ENCODE peak calls at places on chromosomes 3 and 15, in five cellular contexts. One of them, this sample, is unnamed.

GRCh38 chr3:55718074-55718473 is 231.0 kb upstream of the WNT5A start:
- DNase-seq in GM12865: no peak
- DNase-seq in spleen: no peak
- DNase-seq in B cell: no peak
- DNase-seq in Peyer's patch: no peak
- DNase-seq in this sample: no peak

GRCh38 chr15:58474741-58475323 is 43.0 kb downstream of the LIPC start:
- DNase-seq in GM12865: peak; percentile 41
- DNase-seq in spleen: no peak
- DNase-seq in B cell: no peak
- DNase-seq in Peyer's patch: no peak
- DNase-seq in this sample: no peak

GRCh38 chr15:25738171-25738792 is 124.8 kb downstream of the ATP10A start:
- DNase-seq in GM12865: no peak
- DNase-seq in spleen: no peak
- DNase-seq in B cell: no peak
- DNase-seq in Peyer's patch: no peak
- DNase-seq in this sample: peak; percentile 15

GRCh38 chr3:65507446-65507845 is 531.3 kb downstream of the MAGI1 start:
- DNase-seq in GM12865: no peak
- DNase-seq in spleen: no peak
- DNase-seq in B cell: no peak
- DNase-seq in Peyer's patch: no peak
- DNase-seq in this sample: no peak

GRCh38 chr15:89139613-89140499 is 51.6 kb downstream of the ABHD2 start:
- DNase-seq in GM12865: no peak
- DNase-seq in spleen: no peak
- DNase-seq in B cell: no peak
- DNase-seq in Peyer's patch: no peak
- DNase-seq in this sample: no peak

GRCh38 chr15:48823237-48823636 is 12.4 kb upstream of the CEP152 start:
- DNase-seq in GM12865: no peak
- DNase-seq in spleen: no peak
- DNase-seq in B cell: no peak
- DNase-seq in Peyer's patch: no peak
- DNase-seq in this sample: no peak

GRCh38 chr3:121942116-121942786 is 48.0 kb downstream of the SLC15A2 start:
- DNase-seq in GM12865: no peak
- DNase-seq in spleen: no peak
- DNase-seq in B cell: no peak
- DNase-seq in Peyer's patch: no peak
- DNase-seq in this sample: no peak

GRCh38 chr3:29291262-29291981 is 10.6 kb downstream of the RBMS3 start:
- DNase-seq in GM12865: no peak
- DNase-seq in spleen: no peak
- DNase-seq in B cell: no peak
- DNase-seq in Peyer's patch: no peak
- DNase-seq in this sample: no peak

GRCh38 chr3:152175576-152175883 is 93.2 kb upstream of the MBNL1 start:
- DNase-seq in GM12865: no peak
- DNase-seq in spleen: no peak
- DNase-seq in B cell: no peak
- DNase-seq in Peyer's patch: no peak
- DNase-seq in this sample: no peak

GRCh38 chr3:105369501-105370371 is 3.0 kb downstream of the ALCAM start:
- DNase-seq in GM12865: peak; percentile 79
- DNase-seq in spleen: peak; percentile 89
- DNase-seq in B cell: peak; percentile 30
- DNase-seq in Peyer's patch: peak; percentile 86
- DNase-seq in this sample: peak; percentile 87

GRCh38 chr15:74220475-74221248 is 15.5 kb upstream of the CCDC33 start:
- DNase-seq in GM12865: no peak
- DNase-seq in spleen: no peak
- DNase-seq in B cell: no peak
- DNase-seq in Peyer's patch: no peak
- DNase-seq in this sample: no peak

GRCh38 chr3:124586126-124587052 is 143.9 kb upstream of the UMPS start:
- DNase-seq in GM12865: no peak
- DNase-seq in spleen: no peak
- DNase-seq in B cell: no peak
- DNase-seq in Peyer's patch: no peak
- DNase-seq in this sample: no peak

GRCh38 chr3:46987485-46988401 is 8.3 kb downstream of the NBEAL2 start:
- DNase-seq in GM12865: peak; percentile 95
- DNase-seq in spleen: peak; percentile 98
- DNase-seq in B cell: peak; percentile 93
- DNase-seq in Peyer's patch: peak; percentile 95
- DNase-seq in this sample: no peak

GRCh38 chr3:134366221-134366927 is 7.9 kb downstream of the AMOTL2 start:
- DNase-seq in GM12865: no peak
- DNase-seq in spleen: peak; percentile 54
- DNase-seq in B cell: no peak
- DNase-seq in Peyer's patch: peak; percentile 27
- DNase-seq in this sample: no peak

GRCh38 chr15:57327985-57328471 is 48.3 kb upstream of the CGNL1 start:
- DNase-seq in GM12865: no peak
- DNase-seq in spleen: no peak
- DNase-seq in B cell: no peak
- DNase-seq in Peyer's patch: no peak
- DNase-seq in this sample: no peak

GRCh38 chr15:39281094-39281493 is 299.8 kb upstream of the THBS1 start:
- DNase-seq in GM12865: no peak
- DNase-seq in spleen: no peak
- DNase-seq in B cell: no peak
- DNase-seq in Peyer's patch: no peak
- DNase-seq in this sample: no peak

GRCh38 chr3:42012935-42013651 is 51.2 kb upstream of the ULK4 start:
- DNase-seq in GM12865: peak; percentile 93
- DNase-seq in spleen: peak; percentile 97
- DNase-seq in B cell: peak; percentile 96
- DNase-seq in Peyer's patch: peak; percentile 90
- DNase-seq in this sample: peak; percentile 84

GRCh38 chr15:78914027-78914764 is 30.6 kb downstream of the CTSH start:
- DNase-seq in GM12865: no peak
- DNase-seq in spleen: no peak
- DNase-seq in B cell: no peak
- DNase-seq in Peyer's patch: peak; percentile 58
- DNase-seq in this sample: peak; percentile 64

GRCh38 chr3:96319176-96319575 is 495.2 kb upstream of the EPHA6 start:
- DNase-seq in GM12865: no peak
- DNase-seq in spleen: no peak
- DNase-seq in B cell: no peak
- DNase-seq in Peyer's patch: no peak
- DNase-seq in this sample: no peak

GRCh38 chr3:186241910-186242821 is 119.9 kb downstream of the DGKG start:
- DNase-seq in GM12865: peak; percentile 93
- DNase-seq in spleen: peak; percentile 88
- DNase-seq in B cell: no peak
- DNase-seq in Peyer's patch: peak; percentile 87
- DNase-seq in this sample: no peak
- TF ChIP-seq CTCF in GM12865: peak; percentile 81
- TF ChIP-seq CTCF in spleen: peak; percentile 61
- TF ChIP-seq CTCF in B cell: peak; percentile 53
- TF ChIP-seq CTCF in Peyer's patch: peak; percentile 50
- TF ChIP-seq CTCF in this sample: peak; percentile 52

DNA sequence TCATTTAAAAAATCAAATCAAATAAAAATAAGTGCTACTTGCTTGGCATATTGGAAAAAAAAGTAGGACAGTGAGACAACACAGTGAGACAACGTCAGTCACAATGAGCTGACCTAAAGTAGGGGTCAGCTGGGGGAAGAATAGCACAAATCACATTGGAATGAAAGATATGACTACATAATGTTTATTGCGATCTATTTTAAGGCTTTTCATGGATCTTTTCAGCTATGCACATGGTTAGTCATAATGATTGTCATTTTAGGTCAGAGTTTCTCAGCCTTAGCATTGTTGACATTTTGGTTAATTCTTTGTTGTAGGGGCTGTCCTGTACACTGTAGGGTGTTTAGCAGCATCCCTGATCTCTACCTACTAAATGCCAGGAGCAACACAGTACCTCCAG is 44.5 kb downstream of the CMSS1 start:
- DNase-seq in GM12865: no peak
- DNase-seq in spleen: no peak
- DNase-seq in B cell: no peak
- DNase-seq in Peyer's patch: no peak
- DNase-seq in this sample: no peak
- TF ChIP-seq CTCF in GM12865: no peak
- TF ChIP-seq CTCF in spleen: no peak
- TF ChIP-seq CTCF in B cell: no peak
- TF ChIP-seq CTCF in Peyer's patch: no peak
- TF ChIP-seq CTCF in this sample: no peak

GRCh38 chr3:13480340-13481318 is 523 bp downstream of the HDAC11 start:
- DNase-seq in GM12865: peak; percentile 11
- DNase-seq in spleen: peak; percentile 84
- DNase-seq in B cell: no peak
- DNase-seq in Peyer's patch: peak; percentile 68
- DNase-seq in this sample: no peak

GRCh38 chr3:13482106-13482690 is 2.1 kb downstream of the HDAC11 start:
- DNase-seq in GM12865: no peak
- DNase-seq in spleen: peak; percentile 60
- DNase-seq in B cell: no peak
- DNase-seq in Peyer's patch: no peak
- DNase-seq in this sample: no peak

GRCh38 chr3:13479332-13479581 is 849 bp upstream of the HDAC11 start:
- DNase-seq in GM12865: no peak
- DNase-seq in spleen: no peak
- DNase-seq in B cell: peak; percentile 62
- DNase-seq in Peyer's patch: peak; percentile 66
- DNase-seq in this sample: no peak

GRCh38 chr3:13477946-13478345 is 2.2 kb upstream of the HDAC11 start:
- DNase-seq in GM12865: no peak
- DNase-seq in spleen: peak; percentile 67
- DNase-seq in B cell: no peak
- DNase-seq in Peyer's patch: no peak
- DNase-seq in this sample: no peak

DNA sequence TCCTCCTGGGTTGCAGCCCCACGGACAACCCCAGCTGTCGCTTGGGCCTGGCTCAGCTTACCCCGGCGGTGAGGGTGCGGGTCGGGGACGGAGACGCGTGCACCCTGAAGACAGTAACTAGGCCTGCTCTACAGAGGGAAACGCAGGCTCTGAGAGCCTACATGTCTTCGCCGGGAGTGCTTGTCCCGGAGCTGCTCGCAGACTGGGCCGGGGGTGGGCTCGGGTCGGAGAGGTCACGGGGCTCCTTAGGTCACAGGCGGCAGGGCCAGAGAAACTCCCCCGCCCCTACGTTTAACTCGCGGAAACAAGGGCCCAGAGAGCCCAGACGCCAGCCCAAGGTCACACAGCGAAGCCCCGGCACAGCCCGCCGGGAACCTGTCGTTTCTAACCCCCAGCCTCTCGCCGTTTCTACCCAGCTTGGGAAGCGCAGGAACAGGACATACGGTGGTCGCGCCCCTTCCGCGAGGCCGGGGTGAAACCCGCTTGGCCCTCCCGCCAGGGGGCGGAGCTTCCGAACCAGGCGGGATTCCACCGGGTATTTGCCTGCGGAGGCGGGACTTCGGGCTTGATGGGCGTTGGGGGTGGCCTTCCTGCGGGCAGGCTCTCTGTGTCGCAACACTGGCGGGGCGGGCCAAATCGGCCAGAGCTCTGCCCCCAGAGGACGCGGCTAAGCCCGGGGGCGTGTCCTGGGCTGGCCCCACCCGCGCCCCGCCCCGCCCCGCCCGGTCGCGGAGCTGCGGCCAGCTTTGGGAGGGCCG is at the start of gene HDAC11:
- DNase-seq in GM12865: peak; percentile 97
- DNase-seq in spleen: peak; percentile 100
- DNase-seq in B cell: peak; percentile 100
- DNase-seq in Peyer's patch: peak; percentile 100
- DNase-seq in this sample: peak; percentile 99
- TF ChIP-seq CTCF in GM12865: no peak
- TF ChIP-seq CTCF in spleen: peak; percentile 72
- TF ChIP-seq CTCF in B cell: no peak
- TF ChIP-seq CTCF in Peyer's patch: peak; percentile 48
- TF ChIP-seq CTCF in this sample: peak; percentile 45

GRCh38 chr3:160725326-160725725 is 30.7 kb upstream of the PPM1L start:
- DNase-seq in GM12865: no peak
- DNase-seq in spleen: no peak
- DNase-seq in B cell: no peak
- DNase-seq in Peyer's patch: no peak
- DNase-seq in this sample: no peak

GRCh38 chr3:160719710-160720109 is 36.3 kb upstream of the PPM1L start:
- DNase-seq in GM12865: no peak
- DNase-seq in spleen: no peak
- DNase-seq in B cell: no peak
- DNase-seq in Peyer's patch: no peak
- DNase-seq in this sample: no peak

GRCh38 chr3:160722331-160722730 is 33.7 kb upstream of the PPM1L start:
- DNase-seq in GM12865: no peak
- DNase-seq in spleen: no peak
- DNase-seq in B cell: no peak
- DNase-seq in Peyer's patch: no peak
- DNase-seq in this sample: no peak

GRCh38 chr3:160720123-160720746 is 35.8 kb upstream of the PPM1L start:
- DNase-seq in GM12865: peak; percentile 32
- DNase-seq in spleen: no peak
- DNase-seq in B cell: no peak
- DNase-seq in Peyer's patch: no peak
- DNase-seq in this sample: no peak
- TF ChIP-seq CTCF in GM12865: peak; percentile 30
- TF ChIP-seq CTCF in spleen: no peak
- TF ChIP-seq CTCF in B cell: no peak
- TF ChIP-seq CTCF in Peyer's patch: no peak
- TF ChIP-seq CTCF in this sample: no peak

DNA sequence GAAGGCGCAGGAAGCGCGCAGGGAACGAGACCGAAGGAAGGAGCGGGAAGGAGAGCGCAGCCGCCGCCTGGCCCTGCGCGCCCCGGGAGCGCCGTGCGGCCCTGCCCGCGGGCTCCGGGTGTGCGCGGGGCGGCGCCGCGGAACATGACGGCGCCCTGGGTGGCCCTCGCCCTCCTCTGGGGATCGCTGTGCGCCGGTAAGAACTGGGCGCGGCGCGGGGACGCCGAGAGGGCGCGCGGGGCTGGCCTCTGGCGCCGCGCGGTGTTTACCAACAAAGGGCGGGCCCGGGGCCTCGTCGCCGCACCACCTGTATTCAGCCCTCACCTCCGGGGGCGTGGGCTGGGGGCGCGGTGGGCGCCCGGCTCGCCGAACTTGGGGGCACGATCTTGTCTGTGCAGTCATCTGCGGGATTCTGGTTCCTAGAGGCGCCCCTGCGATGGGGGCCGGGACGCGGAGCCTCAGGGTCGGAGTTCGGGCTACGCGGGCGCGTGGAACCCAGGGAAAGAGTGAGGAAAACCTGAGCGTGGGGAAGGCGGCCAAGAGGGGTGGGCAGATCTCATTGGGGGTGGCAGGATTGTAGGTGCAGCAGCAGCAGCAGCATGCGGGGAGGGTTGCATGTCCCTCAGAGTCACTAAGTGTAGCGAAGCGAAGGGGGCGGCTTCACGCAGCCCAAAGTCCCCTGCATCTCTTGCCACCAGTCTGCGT is 641 bp downstream of the ACVR2B start:
- DNase-seq in GM12865: peak; percentile 48
- DNase-seq in spleen: peak; percentile 79
- DNase-seq in B cell: peak; percentile 48
- DNase-seq in Peyer's patch: peak; percentile 73
- DNase-seq in this sample: no peak
- TF ChIP-seq CTCF in GM12865: no peak
- TF ChIP-seq CTCF in spleen: no peak
- TF ChIP-seq CTCF in B cell: no peak
- TF ChIP-seq CTCF in Peyer's patch: peak; percentile 13
- TF ChIP-seq CTCF in this sample: no peak

GRCh38 chr3:53198256-53198977 is 37.4 kb downstream of the PRKCD start:
- DNase-seq in GM12865: no peak
- DNase-seq in spleen: no peak
- DNase-seq in B cell: peak; percentile 2
- DNase-seq in Peyer's patch: no peak
- DNase-seq in this sample: no peak
- TF ChIP-seq CTCF in GM12865: no peak
- TF ChIP-seq CTCF in spleen: no peak
- TF ChIP-seq CTCF in B cell: no peak
- TF ChIP-seq CTCF in Peyer's patch: no peak
- TF ChIP-seq CTCF in this sample: peak; percentile 24